ENCODE peak calls at places on chromosomes 3 and 15, in five cellular contexts. One of them, this sample, is unnamed.

GRCh38 chr3:79729096-79729495 is 38.7 kb downstream of the ROBO1 start:
- DNase-seq in fibroblast of the aortic adventitia: no peak
- DNase-seq in colonic mucosa: no peak
- DNase-seq in neural crest cell: no peak
- DNase-seq in natural killer cell: no peak
- DNase-seq in this sample: no peak

GRCh38 chr3:81743096-81744025 is 18.1 kb downstream of the GBE1 start:
- DNase-seq in fibroblast of the aortic adventitia: peak; percentile 99
- DNase-seq in colonic mucosa: peak; percentile 31
- DNase-seq in neural crest cell: no peak
- DNase-seq in natural killer cell: no peak
- DNase-seq in this sample: no peak

GRCh38 chr15:31274496-31275330 is 51.9 kb upstream of the KLF13 start:
- DNase-seq in fibroblast of the aortic adventitia: no peak
- DNase-seq in colonic mucosa: no peak
- DNase-seq in neural crest cell: no peak
- DNase-seq in natural killer cell: peak; percentile 4
- DNase-seq in this sample: no peak

GRCh38 chr3:30604091-30604490 is 2.3 kb upstream of the TGFBR2 start:
- DNase-seq in fibroblast of the aortic adventitia: no peak
- DNase-seq in colonic mucosa: no peak
- DNase-seq in neural crest cell: no peak
- DNase-seq in natural killer cell: no peak
- DNase-seq in this sample: no peak

GRCh38 chr3:38649500-38650247 is at the start of gene SCN5A:
- DNase-seq in fibroblast of the aortic adventitia: no peak
- DNase-seq in colonic mucosa: peak; percentile 48
- DNase-seq in neural crest cell: no peak
- DNase-seq in natural killer cell: no peak
- DNase-seq in this sample: peak; percentile 89

GRCh38 chr3:195802795-195803194 is 8.9 kb downstream of the MUC4 start:
- DNase-seq in fibroblast of the aortic adventitia: peak; percentile 9
- DNase-seq in colonic mucosa: peak; percentile 67
- DNase-seq in neural crest cell: no peak
- DNase-seq in natural killer cell: no peak
- DNase-seq in this sample: no peak

GRCh38 chr3:142218703-142219102 is 6.7 kb downstream of the GK5 start:
- DNase-seq in fibroblast of the aortic adventitia: peak; percentile 34
- DNase-seq in colonic mucosa: no peak
- DNase-seq in neural crest cell: no peak
- DNase-seq in natural killer cell: no peak
- DNase-seq in this sample: no peak

GRCh38 chr3:193124861-193125260 is 116.2 kb upstream of the PLAAT1 start:
- DNase-seq in fibroblast of the aortic adventitia: no peak
- DNase-seq in colonic mucosa: no peak
- DNase-seq in neural crest cell: no peak
- DNase-seq in natural killer cell: no peak
- DNase-seq in this sample: no peak

GRCh38 chr3:182323126-182323727 is 470.1 kb upstream of the ATP11B start:
- DNase-seq in fibroblast of the aortic adventitia: no peak
- DNase-seq in colonic mucosa: no peak
- DNase-seq in neural crest cell: no peak
- DNase-seq in natural killer cell: no peak
- DNase-seq in this sample: no peak

GRCh38 chr3:163362154-163362553 is 1716.1 kb downstream of the SI start:
- DNase-seq in fibroblast of the aortic adventitia: no peak
- DNase-seq in colonic mucosa: no peak
- DNase-seq in neural crest cell: no peak
- DNase-seq in natural killer cell: no peak
- DNase-seq in this sample: no peak

GRCh38 chr3:130849111-130849552 is 44.8 kb upstream of the ATP2C1 start:
- DNase-seq in fibroblast of the aortic adventitia: no peak
- DNase-seq in colonic mucosa: peak; percentile 79
- DNase-seq in neural crest cell: no peak
- DNase-seq in natural killer cell: no peak
- DNase-seq in this sample: no peak

GRCh38 chr3:188575501-188575900 is 421.5 kb downstream of the LPP start:
- DNase-seq in fibroblast of the aortic adventitia: no peak
- DNase-seq in colonic mucosa: no peak
- DNase-seq in neural crest cell: no peak
- DNase-seq in natural killer cell: no peak
- DNase-seq in this sample: no peak

GRCh38 chr3:136195258-136196063 is 674 bp downstream of the MSL2 start:
- DNase-seq in fibroblast of the aortic adventitia: peak; percentile 60
- DNase-seq in colonic mucosa: peak; percentile 59
- DNase-seq in neural crest cell: peak; percentile 44
- DNase-seq in natural killer cell: peak; percentile 82
- DNase-seq in this sample: peak; percentile 86

GRCh38 chr3:24548278-24548677 is 53.6 kb upstream of the THRB start:
- DNase-seq in fibroblast of the aortic adventitia: no peak
- DNase-seq in colonic mucosa: no peak
- DNase-seq in neural crest cell: no peak
- DNase-seq in natural killer cell: no peak
- DNase-seq in this sample: no peak

GRCh38 chr3:37968232-37968631 is 22.4 kb upstream of the VILL start:
- DNase-seq in fibroblast of the aortic adventitia: no peak
- DNase-seq in colonic mucosa: no peak
- DNase-seq in neural crest cell: no peak
- DNase-seq in natural killer cell: no peak
- DNase-seq in this sample: no peak

GRCh38 chr15:51094606-51095569 is at the start of gene TNFAIP8L3:
- DNase-seq in fibroblast of the aortic adventitia: peak; percentile 45
- DNase-seq in colonic mucosa: peak; percentile 48
- DNase-seq in neural crest cell: peak; percentile 18
- DNase-seq in natural killer cell: no peak
- DNase-seq in this sample: peak; percentile 54

GRCh38 chr15:43412096-43412495 is 41.2 kb downstream of the TUBGCP4 start:
- DNase-seq in fibroblast of the aortic adventitia: no peak
- DNase-seq in colonic mucosa: no peak
- DNase-seq in neural crest cell: no peak
- DNase-seq in natural killer cell: no peak
- DNase-seq in this sample: no peak

GRCh38 chr15:35174948-35175347 is 89.9 kb upstream of the NANOGP8 start:
- DNase-seq in fibroblast of the aortic adventitia: no peak
- DNase-seq in colonic mucosa: no peak
- DNase-seq in neural crest cell: no peak
- DNase-seq in natural killer cell: no peak
- DNase-seq in this sample: no peak

GRCh38 chr3:133549565-133549964 is 23.9 kb upstream of the CDV3 start:
- DNase-seq in fibroblast of the aortic adventitia: no peak
- DNase-seq in colonic mucosa: no peak
- DNase-seq in neural crest cell: no peak
- DNase-seq in natural killer cell: no peak
- DNase-seq in this sample: no peak

GRCh38 chr3:40229411-40229810 is 80.1 kb upstream of the EIF1B start:
- DNase-seq in fibroblast of the aortic adventitia: no peak
- DNase-seq in colonic mucosa: no peak
- DNase-seq in neural crest cell: no peak
- DNase-seq in natural killer cell: no peak
- DNase-seq in this sample: no peak

GRCh38 chr15:96122077-96123027 is 208.1 kb upstream of the NR2F2 start:
- DNase-seq in fibroblast of the aortic adventitia: no peak
- DNase-seq in colonic mucosa: no peak
- DNase-seq in neural crest cell: no peak
- DNase-seq in natural killer cell: no peak
- DNase-seq in this sample: no peak

GRCh38 chr3:12286927-12287726 is 1.7 kb upstream of the PPARG start:
- DNase-seq in fibroblast of the aortic adventitia: peak; percentile 16
- DNase-seq in colonic mucosa: peak; percentile 54
- DNase-seq in neural crest cell: no peak
- DNase-seq in natural killer cell: no peak
- DNase-seq in this sample: no peak

GRCh38 chr3:177306252-177306651 is 109.0 kb upstream of the TBL1XR1 start:
- DNase-seq in fibroblast of the aortic adventitia: peak; percentile 66
- DNase-seq in colonic mucosa: no peak
- DNase-seq in neural crest cell: no peak
- DNase-seq in natural killer cell: no peak
- DNase-seq in this sample: no peak

GRCh38 chr3:87298111-87298718 is 21.8 kb upstream of the POU1F1 start:
- DNase-seq in fibroblast of the aortic adventitia: peak; percentile 66
- DNase-seq in colonic mucosa: no peak
- DNase-seq in neural crest cell: no peak
- DNase-seq in natural killer cell: no peak
- DNase-seq in this sample: peak; percentile 23

GRCh38 chr3:197204729-197205128 is 93.7 kb downstream of the DLG1 start:
- DNase-seq in fibroblast of the aortic adventitia: no peak
- DNase-seq in colonic mucosa: no peak
- DNase-seq in neural crest cell: no peak
- DNase-seq in natural killer cell: no peak
- DNase-seq in this sample: no peak

DNA sequence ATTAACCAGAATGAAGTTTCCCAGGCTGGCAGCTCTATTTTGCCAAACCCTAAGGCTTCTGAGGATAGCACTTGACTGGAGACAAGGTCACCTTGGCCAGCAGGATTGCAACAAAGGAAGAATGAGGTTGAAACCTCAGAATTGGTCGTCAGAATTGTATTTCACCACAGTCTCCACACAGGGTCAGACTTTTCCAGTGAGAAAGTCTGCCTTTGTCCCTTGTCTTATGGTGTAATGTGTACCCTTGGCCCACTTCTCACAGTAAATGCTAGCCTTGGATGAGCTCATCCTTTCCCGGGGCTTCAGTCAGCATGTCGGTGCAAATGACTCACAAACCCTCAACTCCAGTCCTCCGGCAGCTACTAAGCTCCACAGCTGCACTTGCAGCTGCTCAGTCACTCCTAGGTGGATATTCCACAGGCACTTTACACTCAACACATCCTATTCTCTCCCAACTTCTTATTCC is 19.7 kb downstream of the SSR3 start:
- DNase-seq in fibroblast of the aortic adventitia: peak; percentile 97
- DNase-seq in colonic mucosa: peak; percentile 23
- DNase-seq in neural crest cell: peak; percentile 12
- DNase-seq in natural killer cell: no peak
- DNase-seq in this sample: no peak
- TF ChIP-seq CTCF in fibroblast of the aortic adventitia: peak; percentile 49
- TF ChIP-seq CTCF in colonic mucosa: no peak
- TF ChIP-seq CTCF in neural crest cell: peak; percentile 41
- TF ChIP-seq CTCF in natural killer cell: no peak
- TF ChIP-seq CTCF in this sample: no peak

GRCh38 chr15:48967336-48967735 is 3.6 kb upstream of the SHC4 start:
- DNase-seq in fibroblast of the aortic adventitia: no peak
- DNase-seq in colonic mucosa: no peak
- DNase-seq in neural crest cell: no peak
- DNase-seq in natural killer cell: no peak
- DNase-seq in this sample: no peak

GRCh38 chr15:48966595-48967301 is 3.0 kb upstream of the SHC4 start:
- DNase-seq in fibroblast of the aortic adventitia: peak; percentile 43
- DNase-seq in colonic mucosa: no peak
- DNase-seq in neural crest cell: no peak
- DNase-seq in natural killer cell: peak; percentile 23
- DNase-seq in this sample: peak; percentile 64

GRCh38 chr15:48968066-48968465 is 4.3 kb upstream of the SHC4 start:
- DNase-seq in fibroblast of the aortic adventitia: no peak
- DNase-seq in colonic mucosa: no peak
- DNase-seq in neural crest cell: no peak
- DNase-seq in natural killer cell: no peak
- DNase-seq in this sample: no peak

GRCh38 chr15:48964898-48965297 is 1.2 kb upstream of the SHC4 start:
- DNase-seq in fibroblast of the aortic adventitia: no peak
- DNase-seq in colonic mucosa: no peak
- DNase-seq in neural crest cell: no peak
- DNase-seq in natural killer cell: no peak
- DNase-seq in this sample: no peak

GRCh38 chr15:48965972-48966371 is 2.3 kb upstream of the SHC4 start:
- DNase-seq in fibroblast of the aortic adventitia: peak; percentile 81
- DNase-seq in colonic mucosa: no peak
- DNase-seq in neural crest cell: no peak
- DNase-seq in natural killer cell: no peak
- DNase-seq in this sample: peak; percentile 56
- TF ChIP-seq CTCF in fibroblast of the aortic adventitia: no peak
- TF ChIP-seq CTCF in colonic mucosa: no peak
- TF ChIP-seq CTCF in neural crest cell: no peak
- TF ChIP-seq CTCF in natural killer cell: no peak
- TF ChIP-seq CTCF in this sample: peak; percentile 29

GRCh38 chr15:73688455-73688854 is 4.3 kb downstream of the CD276 start:
- DNase-seq in fibroblast of the aortic adventitia: peak; percentile 38
- DNase-seq in colonic mucosa: no peak
- DNase-seq in neural crest cell: no peak
- DNase-seq in natural killer cell: no peak
- DNase-seq in this sample: no peak

GRCh38 chr15:73685561-73685960 is 1.4 kb downstream of the CD276 start:
- DNase-seq in fibroblast of the aortic adventitia: no peak
- DNase-seq in colonic mucosa: no peak
- DNase-seq in neural crest cell: no peak
- DNase-seq in natural killer cell: no peak
- DNase-seq in this sample: no peak

GRCh38 chr15:73686781-73687256 is 2.6 kb downstream of the CD276 start:
- DNase-seq in fibroblast of the aortic adventitia: peak; percentile 89
- DNase-seq in colonic mucosa: no peak
- DNase-seq in neural crest cell: no peak
- DNase-seq in natural killer cell: no peak
- DNase-seq in this sample: no peak

GRCh38 chr15:73683624-73684536 is at the start of gene CD276:
- DNase-seq in fibroblast of the aortic adventitia: peak; percentile 58
- DNase-seq in colonic mucosa: peak; percentile 82
- DNase-seq in neural crest cell: peak; percentile 68
- DNase-seq in natural killer cell: no peak
- DNase-seq in this sample: peak; percentile 88

DNA sequence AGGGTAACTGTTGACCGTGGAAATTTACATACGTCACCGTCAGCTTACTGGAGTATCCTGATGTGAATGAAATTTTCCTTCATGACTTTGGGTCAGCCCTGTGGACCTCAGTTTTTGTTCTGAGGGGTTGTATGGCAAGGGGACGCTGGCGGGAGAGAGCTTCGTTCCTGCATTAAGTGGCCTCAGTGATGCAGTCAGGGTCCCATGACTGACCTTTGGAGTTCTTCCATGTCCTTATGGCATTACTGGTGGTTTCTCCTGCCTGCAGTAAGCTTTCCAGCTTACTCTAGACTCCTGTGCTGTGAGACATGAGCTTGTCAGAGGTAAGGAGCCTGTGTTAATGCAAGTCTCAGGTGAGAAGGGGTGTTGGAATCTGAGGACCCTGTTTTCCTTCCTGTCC is 1.8 kb downstream of the CD276 start:
- DNase-seq in fibroblast of the aortic adventitia: no peak
- DNase-seq in colonic mucosa: no peak
- DNase-seq in neural crest cell: no peak
- DNase-seq in natural killer cell: no peak
- DNase-seq in this sample: no peak
- TF ChIP-seq CTCF in fibroblast of the aortic adventitia: no peak
- TF ChIP-seq CTCF in colonic mucosa: no peak
- TF ChIP-seq CTCF in neural crest cell: no peak
- TF ChIP-seq CTCF in natural killer cell: no peak
- TF ChIP-seq CTCF in this sample: no peak

GRCh38 chr15:55993804-55994539 is 560 bp upstream of the NEDD4 start:
- DNase-seq in fibroblast of the aortic adventitia: peak; percentile 68
- DNase-seq in colonic mucosa: no peak
- DNase-seq in neural crest cell: no peak
- DNase-seq in natural killer cell: no peak
- DNase-seq in this sample: peak; percentile 19
- TF ChIP-seq CTCF in fibroblast of the aortic adventitia: peak; percentile 7
- TF ChIP-seq CTCF in colonic mucosa: no peak
- TF ChIP-seq CTCF in neural crest cell: peak; percentile 26
- TF ChIP-seq CTCF in natural killer cell: no peak
- TF ChIP-seq CTCF in this sample: no peak